ENCODE peak calls at places on chromosomes 2 and 18, in seven cellular contexts. D is RKO, A is ELF-1, U is type B pancreatic cell, F is NCI-H1436, H is GM19239, X is neuronal stem cell. O is an unnamed sample.

GRCh38 chr18:5894215-5894612 is 1.1 kb downstream of the TMEM200C start:
- DNase-seq in D (no peak), A (no peak), U (no peak), F (no peak), H (no peak), X (peak), O (no peak)

GRCh38 chr18:49464718-49465598 is 4.5 kb upstream of the DYM start:
- DNase-seq in D (no peak), A (peak), U (no peak), F (no peak), H (no peak), X (peak), O (no peak)

GRCh38 chr2:150387586-150388288 is 99.7 kb downstream of the RND3 start:
- DNase-seq in D (no peak), A (no peak), U (no peak), F (no peak), H (no peak), X (no peak), O (no peak)

GRCh38 chr2:184679219-184680018 is 81.1 kb downstream of the ZNF804A start:
- DNase-seq in D (no peak), A (no peak), U (no peak), F (no peak), H (no peak), X (no peak), O (no peak)

GRCh38 chr18:24173997-24174396 is 35.1 kb downstream of the CABYR start:
- DNase-seq in D (no peak), A (no peak), U (no peak), F (no peak), H (no peak), X (no peak), O (no peak)

GRCh38 chr2:117835990-117836760 is 21.7 kb downstream of the DDX18 start:
- DNase-seq in D (no peak), A (peak), U (peak), F (no peak), H (peak), X (peak), O (peak)

GRCh38 chr18:76246579-76246978 is 248.5 kb downstream of the ZNF516 start:
- DNase-seq in D (no peak), A (no peak), U (no peak), F (no peak), H (no peak), X (no peak), O (no peak)

GRCh38 chr2:164675027-164675426 is 53.7 kb upstream of the GRB14 start:
- DNase-seq in D (no peak), A (no peak), U (no peak), F (no peak), H (no peak), X (no peak), O (no peak)

GRCh38 chr2:2057125-2057721 is 273.9 kb downstream of the MYT1L start:
- DNase-seq in D (peak), A (peak), U (no peak), F (peak), H (no peak), X (no peak), O (no peak)

GRCh38 chr2:166184789-166185188 is 57.0 kb upstream of the SCN1A start:
- DNase-seq in D (no peak), A (peak), U (no peak), F (no peak), H (no peak), X (no peak), O (no peak)

GRCh38 chr2:14994721-14995120 is 362.2 kb downstream of the LRATD1 start:
- DNase-seq in D (no peak), A (no peak), U (no peak), F (no peak), H (no peak), X (no peak), O (no peak)

GRCh38 chr18:51651761-51652160 is 454.3 kb upstream of the MEX3C start:
- DNase-seq in D (no peak), A (no peak), U (no peak), F (no peak), H (no peak), X (no peak), O (no peak)

GRCh38 chr2:76599732-76600368 is 889.1 kb upstream of the GCFC2 start:
- DNase-seq in D (peak), A (peak), U (no peak), F (peak), H (peak), X (peak), O (peak)

GRCh38 chr2:71889991-71890684 is 257.5 kb downstream of the CYP26B1 start:
- DNase-seq in D (no peak), A (no peak), U (no peak), F (no peak), H (no peak), X (no peak), O (no peak)

GRCh38 chr2:221572180-221572820 is at the start of gene EPHA4:
- DNase-seq in D (peak), A (peak), U (peak), F (peak), H (peak), X (peak), O (peak)

GRCh38 chr18:21682276-21683051 is 22.1 kb downstream of the ABHD3 start:
- DNase-seq in D (no peak), A (peak), U (no peak), F (no peak), H (peak), X (peak), O (no peak)

GRCh38 chr2:218826791-218827190 is 4.8 kb downstream of the PRKAG3 start:
- DNase-seq in D (no peak), A (no peak), U (no peak), F (no peak), H (no peak), X (no peak), O (no peak)

GRCh38 chr2:234467289-234467688 is 29.6 kb downstream of the ARL4C start:
- DNase-seq in D (peak), A (no peak), U (no peak), F (no peak), H (no peak), X (no peak), O (no peak)

GRCh38 chr2:46591562-46591961 is 112.2 kb downstream of the TMEM247 start:
- DNase-seq in D (no peak), A (no peak), U (no peak), F (no peak), H (no peak), X (no peak), O (no peak)

GRCh38 chr2:221715783-221716386 is 143.8 kb upstream of the EPHA4 start:
- DNase-seq in D (no peak), A (no peak), U (no peak), F (no peak), H (no peak), X (no peak), O (no peak)

GRCh38 chr18:70195852-70196434 is 9.5 kb downstream of the RTTN start:
- DNase-seq in D (peak), A (no peak), U (no peak), F (no peak), H (no peak), X (peak), O (no peak)

GRCh38 chr2:120390381-120391055 is 44.6 kb downstream of the INHBB start:
- DNase-seq in D (no peak), A (no peak), U (no peak), F (no peak), H (no peak), X (no peak), O (no peak)

GRCh38 chr2:169415233-169415748 is 53.0 kb upstream of the LRP2 start:
- DNase-seq in D (no peak), A (no peak), U (no peak), F (no peak), H (no peak), X (no peak), O (no peak)

GRCh38 chr18:75314117-75314516 is 103.5 kb downstream of the TSHZ1 start:
- DNase-seq in D (no peak), A (no peak), U (no peak), F (no peak), H (no peak), X (no peak), O (no peak)

GRCh38 chr2:46982356-46983064 is 66.9 kb upstream of the MCFD2 start:
- DNase-seq in D (no peak), A (no peak), U (no peak), F (no peak), H (no peak), X (no peak), O (no peak)

GRCh38 chr18:74745658-74746403 is 148.2 kb downstream of the ZNF407 start:
- DNase-seq in D (peak), A (no peak), U (no peak), F (no peak), H (no peak), X (no peak), O (no peak)

GRCh38 chr2:95392730-95393455 is 9.6 kb upstream of the FAHD2A start:
- DNase-seq in D (no peak), A (no peak), U (no peak), F (no peak), H (no peak), X (no peak), O (no peak)

GRCh38 chr2:220353897-220354296 is 726.5 kb downstream of the SLC4A3 start:
- DNase-seq in D (no peak), A (no peak), U (no peak), F (no peak), H (no peak), X (no peak), O (no peak)

GRCh38 chr2:200658278-200658864 is 72.6 kb downstream of the AOX1 start:
- DNase-seq in D (no peak), A (no peak), U (no peak), F (no peak), H (no peak), X (no peak), O (no peak)

GRCh38 chr2:121281107-121281506 is 3.9 kb downstream of the TFCP2L1 start:
- DNase-seq in D (no peak), A (no peak), U (no peak), F (no peak), H (no peak), X (no peak), O (no peak)

GRCh38 chr18:3998698-3999333 is 456.3 kb downstream of the DLGAP1 start:
- DNase-seq in D (peak), A (no peak), U (no peak), F (peak), H (no peak), X (no peak), O (no peak)

GRCh38 chr2:236538242-236538641 is 31.4 kb upstream of the ACKR3 start:
- DNase-seq in D (no peak), A (no peak), U (no peak), F (no peak), H (no peak), X (no peak), O (no peak)

GRCh38 chr2:63977904-63978303 is 41.3 kb downstream of the VPS54 start:
- DNase-seq in D (no peak), A (no peak), U (no peak), F (no peak), H (no peak), X (no peak), O (no peak)

GRCh38 chr18:37481491-37481890 is 84.1 kb downstream of the CELF4 start:
- DNase-seq in D (no peak), A (no peak), U (no peak), F (no peak), H (no peak), X (no peak), O (no peak)

GRCh38 chr2:234308814-234309195 is 188.1 kb downstream of the ARL4C start:
- DNase-seq in D (no peak), A (no peak), U (no peak), F (no peak), H (peak), X (no peak), O (no peak)

GRCh38 chr2:223306371-223306770 is 254.4 kb downstream of the KCNE4 start:
- DNase-seq in D (no peak), A (peak), U (no peak), F (no peak), H (no peak), X (no peak), O (no peak)

GRCh38 chr2:14632133-14632936 is at the start of gene LRATD1:
- DNase-seq in D (peak), A (peak), U (peak), F (no peak), H (no peak), X (peak), O (peak)

GRCh38 chr2:130366720-130367119 is 10.9 kb downstream of the PTPN18 start:
- DNase-seq in D (no peak), A (no peak), U (no peak), F (no peak), H (no peak), X (no peak), O (no peak)

GRCh38 chr2:150143087-150143536 is 344.4 kb downstream of the RND3 start:
- DNase-seq in D (no peak), A (no peak), U (no peak), F (no peak), H (no peak), X (no peak), O (no peak)

GRCh38 chr2:193824474-193824873 is 1629.7 kb upstream of the TMEFF2 start:
- DNase-seq in D (peak), A (no peak), U (no peak), F (no peak), H (no peak), X (no peak), O (no peak)